ENCODE peak calls at places on chromosomes 11 and 22, in five cellular contexts. One of them, this sample, is unnamed.

GRCh38 chr11:5364214-5364613 is 12.9 kb downstream of the OR51B6 start:
- DNase-seq in GM13977: no peak
- DNase-seq in nephron progenitor cell: no peak
- DNase-seq in AG04450: peak
- DNase-seq in fibroblast of pulmonary artery: peak
- DNase-seq in this sample: no peak

GRCh38 chr11:68117896-68118470 is 3.2 kb downstream of the CHKA start:
- DNase-seq in GM13977: no peak
- DNase-seq in nephron progenitor cell: no peak
- DNase-seq in AG04450: no peak
- DNase-seq in fibroblast of pulmonary artery: no peak
- DNase-seq in this sample: no peak

GRCh38 chr11:102420547-102420946 is 32.0 kb downstream of the TMEM123 start:
- DNase-seq in GM13977: no peak
- DNase-seq in nephron progenitor cell: no peak
- DNase-seq in AG04450: no peak
- DNase-seq in fibroblast of pulmonary artery: no peak
- DNase-seq in this sample: no peak

GRCh38 chr11:59918987-59919589 is 19.1 kb upstream of the OOSP1 start:
- DNase-seq in GM13977: peak
- DNase-seq in nephron progenitor cell: peak
- DNase-seq in AG04450: no peak
- DNase-seq in fibroblast of pulmonary artery: peak
- DNase-seq in this sample: peak

GRCh38 chr11:127454856-127455255 is 454.3 kb upstream of the KIRREL3 start:
- DNase-seq in GM13977: no peak
- DNase-seq in nephron progenitor cell: no peak
- DNase-seq in AG04450: no peak
- DNase-seq in fibroblast of pulmonary artery: no peak
- DNase-seq in this sample: no peak

GRCh38 chr11:61575886-61576516 is 4.9 kb downstream of the SYT7 start:
- DNase-seq in GM13977: no peak
- DNase-seq in nephron progenitor cell: no peak
- DNase-seq in AG04450: no peak
- DNase-seq in fibroblast of pulmonary artery: no peak
- DNase-seq in this sample: no peak

GRCh38 chr11:72642815-72643511 is 31.3 kb downstream of the PDE2A start:
- DNase-seq in GM13977: peak
- DNase-seq in nephron progenitor cell: peak
- DNase-seq in AG04450: no peak
- DNase-seq in fibroblast of pulmonary artery: peak
- DNase-seq in this sample: peak

GRCh38 chr22:50530857-50531545 is 1.2 kb upstream of the TYMP start:
- DNase-seq in GM13977: peak
- DNase-seq in nephron progenitor cell: peak
- DNase-seq in AG04450: no peak
- DNase-seq in fibroblast of pulmonary artery: peak
- DNase-seq in this sample: peak

GRCh38 chr22:46328066-46328465 is 7.4 kb upstream of the TRMU start:
- DNase-seq in GM13977: no peak
- DNase-seq in nephron progenitor cell: no peak
- DNase-seq in AG04450: no peak
- DNase-seq in fibroblast of pulmonary artery: no peak
- DNase-seq in this sample: peak

GRCh38 chr11:2092956-2093412 is 46.2 kb downstream of the IGF2 start:
- DNase-seq in GM13977: no peak
- DNase-seq in nephron progenitor cell: no peak
- DNase-seq in AG04450: no peak
- DNase-seq in fibroblast of pulmonary artery: peak
- DNase-seq in this sample: no peak

GRCh38 chr11:61022311-61023085 is 51.0 kb downstream of the CD6 start:
- DNase-seq in GM13977: no peak
- DNase-seq in nephron progenitor cell: no peak
- DNase-seq in AG04450: no peak
- DNase-seq in fibroblast of pulmonary artery: no peak
- DNase-seq in this sample: no peak

GRCh38 chr11:32016111-32016510 is 74.8 kb upstream of the RCN1 start:
- DNase-seq in GM13977: no peak
- DNase-seq in nephron progenitor cell: no peak
- DNase-seq in AG04450: no peak
- DNase-seq in fibroblast of pulmonary artery: no peak
- DNase-seq in this sample: no peak

GRCh38 chr11:125903753-125904659 is at the start of gene DDX25:
- DNase-seq in GM13977: peak
- DNase-seq in nephron progenitor cell: peak
- DNase-seq in AG04450: no peak
- DNase-seq in fibroblast of pulmonary artery: no peak
- DNase-seq in this sample: peak

GRCh38 chr11:118126082-118126838 is 26.4 kb downstream of the SCN4B start:
- DNase-seq in GM13977: no peak
- DNase-seq in nephron progenitor cell: no peak
- DNase-seq in AG04450: no peak
- DNase-seq in fibroblast of pulmonary artery: no peak
- DNase-seq in this sample: no peak

GRCh38 chr11:609355-609811 is 6.4 kb downstream of the IRF7 start:
- DNase-seq in GM13977: no peak
- DNase-seq in nephron progenitor cell: no peak
- DNase-seq in AG04450: no peak
- DNase-seq in fibroblast of pulmonary artery: no peak
- DNase-seq in this sample: no peak

GRCh38 chr11:2271077-2271326 is 614 bp upstream of the ASCL2 start:
- DNase-seq in GM13977: no peak
- DNase-seq in nephron progenitor cell: peak
- DNase-seq in AG04450: no peak
- DNase-seq in fibroblast of pulmonary artery: no peak
- DNase-seq in this sample: no peak

GRCh38 chr11:84524422-84525051 is 1102.6 kb downstream of the DLG2 start:
- DNase-seq in GM13977: peak
- DNase-seq in nephron progenitor cell: no peak
- DNase-seq in AG04450: no peak
- DNase-seq in fibroblast of pulmonary artery: peak
- DNase-seq in this sample: no peak

DNA sequence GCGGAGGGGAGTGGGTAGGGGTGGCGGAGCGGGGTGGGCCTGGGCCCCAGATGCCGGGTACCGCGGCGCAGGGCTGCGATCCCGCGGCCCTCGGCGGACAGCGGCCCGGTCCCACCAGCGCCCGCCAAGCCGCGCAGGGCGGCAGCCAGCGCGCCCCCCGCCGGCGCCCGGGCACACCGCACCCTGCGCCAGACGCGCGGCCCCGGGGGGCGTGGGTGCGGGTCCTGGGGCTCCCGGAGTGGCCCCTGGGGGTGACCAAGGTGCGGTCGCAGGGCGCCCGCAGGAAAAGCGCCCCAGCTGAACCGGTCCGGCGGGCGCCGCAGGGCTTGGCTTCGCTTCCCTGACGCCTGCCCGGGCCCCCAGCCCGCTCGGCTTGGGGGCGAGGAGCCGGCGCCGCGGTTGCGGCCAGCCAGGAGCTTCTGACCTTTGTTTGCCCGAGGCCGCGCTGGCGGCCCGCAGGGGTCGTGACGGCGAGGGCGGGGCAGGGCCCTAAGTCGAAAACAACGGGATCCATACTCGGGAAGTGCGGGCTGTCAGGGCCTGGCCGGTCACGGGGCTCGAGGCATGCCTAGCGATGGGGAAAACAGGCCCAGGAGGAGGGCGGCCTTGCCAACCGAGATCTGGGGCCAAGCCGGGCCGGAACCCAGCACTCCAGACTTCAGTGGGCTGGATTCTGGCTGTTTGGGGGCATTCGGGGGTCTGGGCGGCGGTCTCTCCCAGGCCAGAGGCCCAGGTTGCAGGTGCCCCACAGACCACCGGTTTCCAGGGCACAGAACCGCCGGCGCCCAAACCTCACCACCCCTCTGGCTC is 581 bp upstream of the AP5B1 start:
- DNase-seq in GM13977: peak
- DNase-seq in nephron progenitor cell: peak
- DNase-seq in AG04450: no peak
- DNase-seq in fibroblast of pulmonary artery: no peak
- DNase-seq in this sample: peak
- TF ChIP-seq CTCF in GM13977: peak
- TF ChIP-seq CTCF in nephron progenitor cell: no peak
- TF ChIP-seq CTCF in AG04450: no peak
- TF ChIP-seq CTCF in fibroblast of pulmonary artery: no peak
- TF ChIP-seq CTCF in this sample: peak

GRCh38 chr11:9748361-9748970 is 84.6 kb downstream of the SWAP70 start:
- DNase-seq in GM13977: peak
- DNase-seq in nephron progenitor cell: no peak
- DNase-seq in AG04450: no peak
- DNase-seq in fibroblast of pulmonary artery: peak
- DNase-seq in this sample: no peak
- TF ChIP-seq CTCF in GM13977: peak
- TF ChIP-seq CTCF in nephron progenitor cell: peak
- TF ChIP-seq CTCF in AG04450: peak
- TF ChIP-seq CTCF in fibroblast of pulmonary artery: peak
- TF ChIP-seq CTCF in this sample: peak

DNA sequence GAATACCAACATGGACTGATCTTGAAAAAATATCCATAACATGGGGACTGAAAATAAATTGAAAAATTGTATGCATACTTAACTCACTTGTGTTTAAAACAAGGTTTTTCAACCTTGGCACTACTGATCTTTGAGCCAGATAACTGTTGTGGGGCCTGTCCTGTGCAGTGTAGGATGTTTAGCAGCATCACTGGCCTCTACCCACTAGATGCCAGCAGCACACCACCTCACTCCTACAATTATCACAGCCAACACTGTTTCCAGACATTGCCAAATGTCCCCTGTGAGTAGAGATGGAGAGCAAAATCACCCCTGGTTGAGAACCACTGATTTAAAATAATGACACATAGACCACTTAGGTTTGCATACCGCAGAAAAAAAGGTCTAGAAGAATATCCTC is 45.0 kb upstream of the SLC1A2 start:
- DNase-seq in GM13977: no peak
- DNase-seq in nephron progenitor cell: no peak
- DNase-seq in AG04450: no peak
- DNase-seq in fibroblast of pulmonary artery: no peak
- DNase-seq in this sample: no peak
- TF ChIP-seq CTCF in GM13977: no peak
- TF ChIP-seq CTCF in nephron progenitor cell: no peak
- TF ChIP-seq CTCF in AG04450: peak
- TF ChIP-seq CTCF in fibroblast of pulmonary artery: peak
- TF ChIP-seq CTCF in this sample: no peak

GRCh38 chr22:26642465-26643367 is 14.7 kb upstream of the MIAT start:
- DNase-seq in GM13977: peak
- DNase-seq in nephron progenitor cell: no peak
- DNase-seq in AG04450: no peak
- DNase-seq in fibroblast of pulmonary artery: no peak
- DNase-seq in this sample: no peak
- TF ChIP-seq CTCF in GM13977: peak
- TF ChIP-seq CTCF in nephron progenitor cell: no peak
- TF ChIP-seq CTCF in AG04450: no peak
- TF ChIP-seq CTCF in fibroblast of pulmonary artery: no peak
- TF ChIP-seq CTCF in this sample: no peak

GRCh38 chr22:41507330-41508063 is 36.8 kb downstream of the POLR3H start:
- DNase-seq in GM13977: no peak
- DNase-seq in nephron progenitor cell: no peak
- DNase-seq in AG04450: no peak
- DNase-seq in fibroblast of pulmonary artery: no peak
- DNase-seq in this sample: no peak

GRCh38 chr22:41504397-41504796 is 35.5 kb downstream of the ACO2 start:
- DNase-seq in GM13977: no peak
- DNase-seq in nephron progenitor cell: no peak
- DNase-seq in AG04450: no peak
- DNase-seq in fibroblast of pulmonary artery: no peak
- DNase-seq in this sample: peak

GRCh38 chr22:41511521-41511968 is 32.7 kb downstream of the POLR3H start:
- DNase-seq in GM13977: no peak
- DNase-seq in nephron progenitor cell: no peak
- DNase-seq in AG04450: no peak
- DNase-seq in fibroblast of pulmonary artery: no peak
- DNase-seq in this sample: no peak

GRCh38 chr22:41512421-41513194 is 31.7 kb downstream of the POLR3H start:
- DNase-seq in GM13977: no peak
- DNase-seq in nephron progenitor cell: peak
- DNase-seq in AG04450: no peak
- DNase-seq in fibroblast of pulmonary artery: peak
- DNase-seq in this sample: peak

DNA sequence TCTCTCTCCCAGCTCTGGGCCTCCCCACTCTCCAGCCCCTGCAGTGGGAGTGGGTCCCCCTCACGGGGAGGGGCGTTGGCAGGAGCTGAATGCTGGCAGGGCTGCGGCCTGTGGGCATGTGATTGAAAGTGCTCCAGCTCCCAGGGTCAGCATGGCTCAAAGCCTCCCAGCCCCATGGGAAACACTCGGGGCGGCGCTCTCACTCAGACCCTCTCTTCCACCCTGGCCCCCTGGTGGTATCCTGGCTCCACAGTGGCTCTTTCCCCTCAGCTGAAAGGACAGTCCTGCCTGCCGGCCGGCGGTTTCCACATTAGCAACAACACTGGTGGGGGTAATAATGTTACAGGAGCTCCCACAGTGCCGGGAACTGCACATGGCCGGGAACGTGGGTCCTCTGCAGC is 35.5 kb downstream of the POLR3H start:
- DNase-seq in GM13977: no peak
- DNase-seq in nephron progenitor cell: peak
- DNase-seq in AG04450: no peak
- DNase-seq in fibroblast of pulmonary artery: no peak
- DNase-seq in this sample: peak
- TF ChIP-seq CTCF in GM13977: no peak
- TF ChIP-seq CTCF in nephron progenitor cell: peak
- TF ChIP-seq CTCF in AG04450: peak
- TF ChIP-seq CTCF in fibroblast of pulmonary artery: no peak
- TF ChIP-seq CTCF in this sample: peak

This sample was measured in glutamatergic neuron.